ENCODE peak calls at places on chromosomes 13 and 19, in nine cellular contexts. I is H1, E is body of pancreas, O is tibial artery, F is left ventricle myocardium inferior, P is fibroblast of lung, K is H9, J is cardiac muscle cell, V is Peyer's patch. B is an unnamed sample.

GRCh38 chr13:25574437-25575426 is 203.0 kb downstream of the ATP8A2 start:
- DNase-seq in K (peak; percentile 83), V (peak; percentile 82), E (peak; percentile 83), F (peak; percentile 56), O (peak; percentile 73), P (peak; percentile 88), I (peak; percentile 89), J (peak; percentile 90), B (no peak)

GRCh38 chr13:43433691-43434121 is 353.1 kb downstream of the ENOX1 start:
- DNase-seq in K (no peak), O (no peak), F (no peak), V (no peak), J (no peak), P (peak; percentile 13), I (no peak), E (no peak), B (no peak)

GRCh38 chr13:85241045-85241444 is 558.2 kb downstream of the SLITRK6 start:
- DNase-seq in O (no peak), K (no peak), F (no peak), E (no peak), J (no peak), V (no peak), P (peak; percentile 34), I (no peak), B (no peak)

GRCh38 chr19:15836345-15836594 is 20.8 kb upstream of the OR10H1 start:
- DNase-seq in E (no peak), J (no peak), K (no peak), I (no peak), V (no peak), P (peak; percentile 10), F (no peak), O (no peak), B (no peak)

GRCh38 chr13:34361528-34361927 is 543.6 kb downstream of the RFC3 start:
- DNase-seq in F (no peak), J (no peak), O (no peak), V (no peak), I (no peak), P (no peak), E (no peak), K (no peak), B (no peak)

GRCh38 chr19:18461471-18461870 is 23.5 kb upstream of the ISYNA1 start:
- DNase-seq in K (no peak), E (no peak), O (no peak), F (no peak), I (no peak), J (no peak), P (no peak), V (no peak), B (peak; percentile 72)

GRCh38 chr13:60165391-60166099 is 1.8 kb upstream of the DIAPH3 start:
- DNase-seq in O (no peak), P (peak; percentile 64), K (no peak), E (no peak), I (no peak), F (no peak), V (no peak), J (no peak), B (no peak)

GRCh38 chr19:44927746-44928145 is 13.3 kb downstream of the APOC1 start:
- DNase-seq in J (no peak), P (peak; percentile 94), E (no peak), O (no peak), F (no peak), I (no peak), K (no peak), V (no peak), B (no peak)

GRCh38 chr13:113371061-113371460 is 7.1 kb upstream of the GRTP1 start:
- DNase-seq in V (no peak), O (peak; percentile 57), F (no peak), P (no peak), I (peak; percentile 42), K (no peak), J (no peak), E (no peak), B (no peak)

GRCh38 chr19:29771708-29772415 is 39.9 kb upstream of the CCNE1 start:
- DNase-seq in J (peak; percentile 77), F (peak; percentile 28), E (peak; percentile 58), O (no peak), V (peak; percentile 59), I (peak; percentile 78), K (peak; percentile 81), P (peak; percentile 45), B (no peak)

GRCh38 chr19:42175952-42176648 is 41.4 kb downstream of the DEDD2 start:
- DNase-seq in E (no peak), K (peak; percentile 53), J (no peak), V (peak; percentile 53), O (no peak), I (no peak), P (peak; percentile 19), F (no peak), B (no peak)

GRCh38 chr19:14363203-14364097 is 17.8 kb upstream of the ADGRE5 start:
- DNase-seq in E (peak; percentile 33), I (peak; percentile 88), P (peak; percentile 60), V (peak; percentile 85), O (peak; percentile 93), K (peak; percentile 92), F (peak; percentile 86), J (peak; percentile 52), B (peak; percentile 90)

GRCh38 chr13:20990910-20991525 is 70.4 kb downstream of the LATS2 start:
- DNase-seq in P (no peak), V (no peak), F (no peak), J (no peak), K (no peak), O (no peak), E (no peak), I (no peak), B (no peak)
- TF ChIP-seq CTCF in P (no peak), V (no peak), F (no peak), J (no peak), K (peak; percentile 30), O (no peak), E (no peak), I (no peak), B (no peak)

GRCh38 chr19:13207237-13208130 is 57.3 kb downstream of the IER2 start:
- DNase-seq in E (no peak), F (peak; percentile 47), O (no peak), P (no peak), K (peak; percentile 59), V (no peak), J (no peak), I (peak; percentile 66), B (peak; percentile 89)

GRCh38 chr19:13208964-13209796 is 59.0 kb downstream of the IER2 start:
- DNase-seq in I (peak; percentile 66), E (no peak), O (peak; percentile 62), V (no peak), K (peak; percentile 70), P (no peak), F (no peak), J (no peak), B (peak; percentile 85)

GRCh38 chr19:13209797-13210775 is 59.9 kb downstream of the IER2 start:
- DNase-seq in E (no peak), O (no peak), J (no peak), K (no peak), F (no peak), V (no peak), P (no peak), I (no peak), B (no peak)

GRCh38 chr19:13208131-13208963 is 58.1 kb downstream of the IER2 start:
- DNase-seq in J (no peak), K (no peak), V (peak; percentile 79), F (peak; percentile 39), E (no peak), O (peak; percentile 67), I (no peak), P (peak; percentile 88), B (peak; percentile 91)

GRCh38 chr19:13206581-13206980 is 56.4 kb downstream of the IER2 start:
- DNase-seq in I (no peak), P (no peak), V (no peak), O (no peak), J (no peak), K (no peak), E (no peak), F (no peak), B (no peak)
- H3K27me3 ChIP-seq in I (no peaks in the 10 kb centered on the region), P (no peaks in the 10 kb centered on the region), V (no peaks in the 10 kb centered on the region), O (no peaks in the 10 kb centered on the region), J (no peaks in the 10 kb centered on the region), K (no peaks in the 10 kb centered on the region), E (no peaks in the 10 kb centered on the region), F (no peaks in the 10 kb centered on the region), B (no peaks in the 10 kb centered on the region)

DNA sequence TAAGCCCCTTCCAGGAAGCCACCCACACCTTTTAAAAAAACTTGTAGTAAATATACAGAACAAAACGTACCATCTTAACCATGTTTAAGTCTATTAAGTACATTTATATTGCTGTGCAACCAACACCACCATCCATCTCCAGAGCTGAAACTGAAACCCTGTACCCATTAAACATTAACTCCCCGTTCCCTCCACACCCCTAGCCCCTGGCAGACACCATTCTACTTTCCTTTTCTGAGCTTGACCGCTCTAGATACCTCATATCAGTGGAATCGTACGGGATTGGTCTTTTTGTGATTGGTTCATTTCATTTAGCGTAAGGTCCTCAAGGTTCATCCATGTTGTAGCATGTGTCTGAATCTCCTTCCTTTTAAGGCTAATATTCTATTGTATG is 13.0 kb upstream of the SPATA13 start:
- DNase-seq in V (peak; percentile 67), K (no peak), J (no peak), F (no peak), O (no peak), I (no peak), P (no peak), E (no peak), B (no peak)
- H3K4me1 ChIP-seq in V (no peaks in the 10 kb centered on the region), K (peaks cover 10% of the 10 kb centered on the region), J (no peaks in the 10 kb centered on the region), F (peaks cover 5% of the 10 kb centered on the region), O (peaks cover 6% of the 10 kb centered on the region), I (peaks cover 6% of the 10 kb centered on the region), P (peaks cover 16% of the 10 kb centered on the region), E (peaks cover 17% of the 10 kb centered on the region), B (no peaks in the 10 kb centered on the region)

GRCh38 chr19:47613165-47614146 is 4.5 kb downstream of the BICRA start:
- DNase-seq in F (no peak), E (no peak), I (peak; percentile 71), J (peak; percentile 60), V (no peak), K (peak; percentile 78), P (peak; percentile 32), O (no peak), B (no peak)

GRCh38 chr19:47618771-47619170 is 9.8 kb downstream of the BICRA start:
- DNase-seq in E (peak; percentile 28), F (peak; percentile 83), O (no peak), I (no peak), P (peak; percentile 46), J (no peak), K (no peak), V (peak; percentile 77), B (no peak)

GRCh38 chr19:47615714-47616113 is 6.8 kb downstream of the BICRA start:
- DNase-seq in P (no peak), J (no peak), K (no peak), I (no peak), F (no peak), V (no peak), O (no peak), E (no peak), B (no peak)

GRCh38 chr19:47614559-47614958 is 5.6 kb downstream of the BICRA start:
- DNase-seq in I (no peak), P (no peak), F (no peak), J (no peak), E (no peak), V (no peak), O (no peak), K (no peak), B (no peak)

DNA sequence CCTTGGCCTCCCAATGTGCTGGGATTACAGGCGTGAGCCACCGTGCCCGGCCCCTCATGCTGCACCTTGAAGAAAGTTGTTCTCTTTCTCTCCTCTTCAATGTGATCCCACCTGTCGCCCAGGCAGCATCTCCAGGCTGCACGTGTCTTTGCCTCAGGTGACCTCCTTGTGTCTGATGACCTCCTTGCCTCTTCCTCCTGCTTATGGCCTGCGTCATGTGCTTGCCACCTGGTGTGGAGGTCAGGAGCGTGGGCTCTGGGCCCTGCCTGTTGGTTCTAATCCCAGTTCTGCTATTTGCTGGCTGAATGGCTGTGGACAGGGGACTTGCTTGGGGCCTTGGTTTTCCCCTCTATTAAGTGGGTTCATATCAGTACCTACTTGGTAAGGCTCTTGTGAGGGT is 6.3 kb downstream of the BICRA start:
- DNase-seq in P (no peak), I (no peak), J (no peak), F (no peak), E (no peak), O (no peak), K (no peak), V (no peak), B (no peak)
- TF ChIP-seq CTCF in P (no peak), I (no peak), J (no peak), F (no peak), E (no peak), O (no peak), K (no peak), V (no peak), B (no peak)